ENCODE peak calls at places on chromosome 21, in six cellular contexts. Y is BE2C, X is astrocyte, P is pancreas, C is HFF-Myc, Z is fibroblast of pulmonary artery. J is an unnamed sample.

GRCh38 chr21:39136711-39137110 is 46.5 kb downstream of the PSMG1 start:
- DNase-seq in Y (peak), X (peak), P (no peak), C (no peak), Z (no peak), J (no peak)

GRCh38 chr21:26686278-26686677 is 113.2 kb upstream of the CYYR1 start:
- DNase-seq in Y (peak), X (no peak), P (no peak), C (peak), Z (peak), J (no peak)

GRCh38 chr21:46111857-46112730 is 14.2 kb downstream of the COL6A2 start:
- DNase-seq in Y (peak), X (no peak), P (peak), C (no peak), Z (no peak), J (peak)

GRCh38 chr21:41112740-41113692 is 54.9 kb upstream of the BACE2 start:
- DNase-seq in Y (no peak), X (peak), P (no peak), C (peak), Z (peak), J (no peak)

GRCh38 chr21:26169061-26169610 is 1.4 kb downstream of the APP start:
- DNase-seq in Y (peak), X (peak), P (no peak), C (no peak), Z (peak), J (peak)

GRCh38 chr21:44943005-44943685 is 3.3 kb downstream of the SLX9 start:
- DNase-seq in Y (no peak), X (no peak), P (no peak), C (no peak), Z (no peak), J (no peak)

GRCh38 chr21:45908536-45909237 is 72.9 kb upstream of the COL6A1 start:
- DNase-seq in Y (no peak), X (no peak), P (no peak), C (no peak), Z (no peak), J (no peak)

GRCh38 chr21:45270306-45270821 is 17.3 kb downstream of the POFUT2 start:
- DNase-seq in Y (peak), X (no peak), P (peak), C (no peak), Z (no peak), J (peak)

GRCh38 chr21:27715131-27715530 is 748.2 kb upstream of the ADAMTS5 start:
- DNase-seq in Y (no peak), X (no peak), P (no peak), C (no peak), Z (no peak), J (no peak)

GRCh38 chr21:44872568-44873355 is 728 bp downstream of the PTTG1IP start:
- DNase-seq in Y (no peak), X (peak), P (peak), C (no peak), Z (peak), J (peak)

GRCh38 chr21:29342394-29342957 is 43.8 kb downstream of the BACH1 start:
- DNase-seq in Y (no peak), X (peak), P (peak), C (peak), Z (peak), J (peak)

GRCh38 chr21:29228306-29228705 is 70.4 kb upstream of the BACH1 start:
- DNase-seq in Y (no peak), X (no peak), P (no peak), C (no peak), Z (no peak), J (no peak)

GRCh38 chr21:35942211-35943144 is 117.8 kb downstream of the SETD4 start:
- DNase-seq in Y (no peak), X (no peak), P (no peak), C (no peak), Z (no peak), J (no peak)

GRCh38 chr21:16159213-16159970 is 429.6 kb downstream of the USP25 start:
- DNase-seq in Y (no peak), X (peak), P (no peak), C (peak), Z (no peak), J (no peak)

GRCh38 chr21:45718413-45718812 is 74.9 kb downstream of the PCBP3 start:
- DNase-seq in Y (no peak), X (no peak), P (no peak), C (no peak), Z (no peak), J (no peak)

GRCh38 chr21:16241500-16241963 is 511.8 kb downstream of the USP25 start:
- DNase-seq in Y (no peak), X (no peak), P (no peak), C (no peak), Z (peak), J (no peak)

GRCh38 chr21:45006536-45007079 is 66.8 kb downstream of the SLX9 start:
- DNase-seq in Y (no peak), X (no peak), P (no peak), C (no peak), Z (no peak), J (no peak)

GRCh38 chr21:17454315-17455027 is 58.4 kb upstream of the CXADR start:
- DNase-seq in Y (peak), X (peak), P (peak), C (peak), Z (peak), J (no peak)

DNA sequence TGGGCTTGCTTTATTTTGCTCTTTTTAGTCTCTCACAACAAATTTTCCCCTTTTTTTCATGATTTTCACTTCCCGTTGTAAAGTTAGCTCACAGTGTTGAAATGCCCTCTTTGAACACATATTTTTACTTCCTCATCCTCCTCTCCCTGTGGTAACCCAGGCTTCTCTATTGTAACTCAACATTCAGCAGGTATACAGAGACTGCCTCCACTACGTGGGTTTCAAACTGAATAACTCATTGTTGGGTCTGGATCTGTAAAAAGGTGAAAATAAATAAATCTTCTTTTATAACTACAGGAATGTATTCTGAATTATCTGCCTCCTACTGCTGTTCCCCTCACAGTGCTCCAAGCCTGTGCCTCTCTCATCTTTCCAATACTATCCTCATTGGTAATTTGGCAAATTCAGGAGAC is 166.4 kb downstream of the RUNX1 start:
- DNase-seq in Y (no peak), X (no peak), P (no peak), C (no peak), Z (no peak), J (no peak)
- H3K4me3 ChIP-seq in Y (no peak), X (peak), P (peak), C (peak), Z (peak), J (no peak)

GRCh38 chr21:33229099-33229775 is 501 bp upstream of the IFNAR2 start:
- DNase-seq in Y (no peak), X (no peak), P (no peak), C (no peak), Z (no peak), J (no peak)

GRCh38 chr21:33229776-33230517 is at the start of gene IFNAR2:
- DNase-seq in Y (peak), X (no peak), P (peak), C (no peak), Z (peak), J (peak)

GRCh38 chr21:33231526-33231925 is 1.8 kb downstream of the IFNAR2 start:
- DNase-seq in Y (no peak), X (no peak), P (no peak), C (no peak), Z (no peak), J (no peak)

GRCh38 chr21:33232640-33233039 is 2.9 kb downstream of the IFNAR2 start:
- DNase-seq in Y (no peak), X (no peak), P (no peak), C (no peak), Z (peak), J (no peak)

DNA sequence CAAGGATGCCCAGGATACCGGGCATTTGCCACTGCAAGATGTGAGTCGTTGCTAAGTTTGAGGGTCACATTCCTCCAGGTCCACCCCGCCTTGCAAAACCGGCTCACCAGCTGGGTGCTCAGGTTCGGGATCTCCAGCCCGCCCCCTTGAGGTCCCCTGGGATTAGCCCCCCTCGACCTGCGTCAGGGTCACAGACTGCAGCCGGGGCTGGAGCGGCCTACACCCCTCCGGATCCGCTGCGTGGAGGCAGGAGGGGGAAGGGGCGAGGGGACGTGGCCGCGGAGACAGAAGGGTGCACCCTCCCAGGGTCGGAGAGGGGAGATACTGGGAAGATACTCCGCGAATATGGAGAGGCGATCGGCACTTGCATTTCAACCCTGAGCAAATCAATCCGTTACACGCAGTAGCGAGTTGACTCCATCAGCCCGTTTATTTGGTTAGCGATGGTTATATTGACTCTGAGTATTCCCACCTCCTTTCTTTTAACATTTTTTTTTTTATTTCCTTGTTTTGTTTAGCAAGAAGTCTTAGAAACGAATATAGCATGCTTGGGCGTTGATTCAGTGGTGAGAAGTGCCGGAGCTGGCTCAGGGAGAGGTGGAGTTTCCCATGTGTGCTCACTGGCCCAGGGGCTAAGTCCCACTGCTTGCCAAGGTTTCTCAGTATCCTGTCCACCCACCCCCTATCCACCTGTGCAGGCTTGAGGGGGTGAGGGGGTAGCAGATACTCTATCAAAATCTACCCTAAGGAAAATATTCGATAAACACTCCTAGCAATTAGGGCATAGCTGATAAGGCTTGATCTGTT is 983 bp downstream of the IFNAR2 start:
- DNase-seq in Y (peak), X (peak), P (peak), C (no peak), Z (peak), J (peak)
- TF ChIP-seq CTCF in Y (no peak), X (no peak), P (no peak), C (peak), Z (no peak), J (no peak)

DNA sequence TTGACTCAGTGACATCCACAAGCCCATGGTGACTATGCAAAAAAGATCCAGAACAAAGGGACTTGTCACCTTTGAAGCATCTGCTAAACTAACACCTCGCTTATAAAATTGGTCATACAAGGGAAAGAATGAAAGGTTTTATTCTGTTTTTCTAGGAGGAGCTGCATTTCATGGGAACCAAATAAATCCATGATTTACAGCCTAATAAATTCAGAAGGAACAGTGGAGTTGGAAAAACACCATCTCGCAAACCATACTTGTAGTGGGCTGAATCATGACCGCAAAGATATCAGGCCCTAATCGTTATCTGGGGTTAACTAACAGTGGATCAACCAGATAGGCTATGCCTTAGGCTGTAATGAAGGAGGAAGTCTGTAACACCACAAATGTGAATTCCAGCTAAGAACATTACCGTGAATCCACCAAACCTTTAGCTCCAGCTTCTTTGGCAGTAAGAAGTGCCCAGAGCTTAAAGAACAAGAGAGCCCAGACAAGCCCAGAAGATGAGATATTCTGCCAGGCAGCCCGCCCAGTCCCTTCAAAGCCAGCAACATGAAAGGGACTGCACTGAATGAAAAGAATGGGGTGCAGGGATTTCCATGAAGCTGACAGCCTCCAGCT is 27.4 kb downstream of the RSPH1 start:
- DNase-seq in Y (no peak), X (peak), P (no peak), C (no peak), Z (no peak), J (no peak)
- H3K4me3 ChIP-seq in Y (no peak), X (no peak), P (no peak), C (no peak), Z (no peak), J (no peak)

GRCh38 chr21:31497939-31498338 is 153.9 kb upstream of the TIAM1 start:
- DNase-seq in Y (no peak), X (no peak), P (no peak), C (no peak), Z (no peak), J (no peak)

GRCh38 chr21:31500976-31501375 is 156.9 kb upstream of the TIAM1 start:
- DNase-seq in Y (no peak), X (no peak), P (no peak), C (no peak), Z (no peak), J (no peak)

GRCh38 chr21:31500071-31500470 is 156.0 kb upstream of the TIAM1 start:
- DNase-seq in Y (no peak), X (no peak), P (no peak), C (no peak), Z (no peak), J (no peak)

GRCh38 chr21:31501921-31502320 is 157.6 kb upstream of the SOD1 start:
- DNase-seq in Y (no peak), X (no peak), P (no peak), C (no peak), Z (no peak), J (no peak)

GRCh38 chr21:31498985-31499384 is 154.9 kb upstream of the TIAM1 start:
- DNase-seq in Y (no peak), X (no peak), P (no peak), C (no peak), Z (no peak), J (no peak)
- TF ChIP-seq CTCF in Y (no peak), X (no peak), P (no peak), C (no peak), Z (no peak), J (no peak)

GRCh38 chr21:43771698-43772367 is 4.3 kb downstream of the CSTB start:
- DNase-seq in Y (no peak), X (no peak), P (no peak), C (no peak), Z (no peak), J (no peak)
- H3K4me3 ChIP-seq in Y (no peak), X (no peak), P (no peak), C (no peak), Z (no peak), J (no peak)